ENCODE peak calls at places on chromosome 10, in ten cellular contexts. I, U, P, D, N, H, X, W, Y and C are unnamed samples.

GRCh38 chr10:89476676-89477075 is 58.7 kb downstream of the SLC16A12 start:
- DNase-seq in I (no peak), U (no peak), P (peak; percentile 92), D (no peak), N (no peak), H (no peak), X (no peak), W (no peak), Y (no peak), C (no peak)

GRCh38 chr10:96683065-96683464 is 37.2 kb downstream of the PIK3AP1 start:
- DNase-seq in I (peak; percentile 89), U (no peak), P (peak; percentile 92), D (no peak), N (no peak), H (no peak), X (no peak), W (no peak), Y (no peak), C (no peak)

GRCh38 chr10:77889277-77889903 is 37.2 kb downstream of the DLG5 start:
- DNase-seq in I (no peak), U (no peak), P (no peak), D (no peak), N (no peak), H (peak; percentile 69), X (no peak), W (peak; percentile 93), Y (no peak), C (no peak)

GRCh38 chr10:13905281-13905680 is 318.5 kb downstream of the PRPF18 start:
- DNase-seq in I (no peak), U (no peak), P (no peak), D (no peak), N (no peak), H (no peak), X (no peak), W (no peak), Y (no peak), C (no peak)

GRCh38 chr10:112332022-112332421 is 41.9 kb upstream of the ACSL5 start:
- DNase-seq in I (no peak), U (no peak), P (no peak), D (no peak), N (no peak), H (no peak), X (no peak), W (no peak), Y (no peak), C (no peak)

GRCh38 chr10:86317949-86318725 is 48.5 kb downstream of the GRID1 start:
- DNase-seq in I (no peak), U (no peak), P (no peak), D (no peak), N (no peak), H (no peak), X (peak; percentile 50), W (peak; percentile 46), Y (no peak), C (no peak)

GRCh38 chr10:97069576-97070362 is 116.0 kb downstream of the SLIT1 start:
- DNase-seq in I (peak; percentile 41), U (no peak), P (peak; percentile 6), D (no peak), N (no peak), H (no peak), X (no peak), W (peak; percentile 41), Y (no peak), C (no peak)

GRCh38 chr10:87656431-87657072 is 3.1 kb upstream of the PAPSS2 start:
- DNase-seq in I (peak; percentile 48), U (no peak), P (peak; percentile 46), D (no peak), N (peak; percentile 9), H (no peak), X (no peak), W (peak; percentile 57), Y (no peak), C (no peak)

GRCh38 chr10:32237644-32238345 is 109.2 kb downstream of the EPC1 start:
- DNase-seq in I (peak; percentile 69), U (no peak), P (peak; percentile 90), D (no peak), N (no peak), H (no peak), X (no peak), W (no peak), Y (no peak), C (no peak)

GRCh38 chr10:129963831-129964501 is at the start of gene EBF3:
- DNase-seq in I (no peak), U (no peak), P (peak; percentile 37), D (no peak), N (no peak), H (peak; percentile 85), X (peak; percentile 74), W (peak; percentile 93), Y (peak; percentile 94), C (peak; percentile 85)